ENCODE peak calls at places on chromosome 1, in seven cellular contexts. I is SK-N-SH, R is K562, X is HepG2, F is HCT116, H is H1, W is GM12878. O is an unnamed sample.

GRCh38 chr1:84246228-84246627 is 55.3 kb upstream of the SAMD13 start:
- DNase-seq in I (no peak), R (no peak), X (no peak), F (no peak), H (no peak), W (no peak), O (no peak)

GRCh38 chr1:85240174-85240601 is 19.3 kb downstream of the C1orf52 start:
- DNase-seq in I (no peak), R (peak), X (no peak), F (no peak), H (no peak), W (no peak), O (peak)

GRCh38 chr1:11999236-11999635 is 19.0 kb downstream of the MFN2 start:
- DNase-seq in I (no peak), R (no peak), X (no peak), F (no peak), H (no peak), W (no peak), O (peak)

GRCh38 chr1:151990058-151990855 is 3.4 kb downstream of the S100A10 start:
- DNase-seq in I (no peak), R (no peak), X (no peak), F (no peak), H (no peak), W (no peak), O (no peak)

GRCh38 chr1:183604048-183604808 is 14.0 kb upstream of the NCF2 start:
- DNase-seq in I (no peak), R (peak), X (no peak), F (no peak), H (no peak), W (peak), O (no peak)

GRCh38 chr1:228968841-228969606 is 233.7 kb downstream of the RHOU start:
- DNase-seq in I (no peak), R (no peak), X (no peak), F (no peak), H (no peak), W (no peak), O (no peak)

GRCh38 chr1:162161921-162162550 is 92.5 kb downstream of the NOS1AP start:
- DNase-seq in I (no peak), R (no peak), X (no peak), F (no peak), H (no peak), W (no peak), O (no peak)

GRCh38 chr1:19861034-19861433 is 21.2 kb upstream of the OTUD3 start:
- DNase-seq in I (no peak), R (peak), X (no peak), F (no peak), H (no peak), W (no peak), O (no peak)

GRCh38 chr1:84719477-84720274 is 29.4 kb upstream of the SSX2IP start:
- DNase-seq in I (no peak), R (no peak), X (peak), F (no peak), H (no peak), W (no peak), O (no peak)

GRCh38 chr1:169236143-169236542 is 129.7 kb downstream of the ATP1B1 start:
- DNase-seq in I (no peak), R (no peak), X (no peak), F (no peak), H (no peak), W (no peak), O (no peak)

GRCh38 chr1:37691497-37692077 is 729 bp upstream of the CDCA8 start:
- DNase-seq in I (peak), R (peak), X (peak), F (peak), H (no peak), W (no peak), O (peak)

GRCh38 chr1:30171956-30172694 is 551.3 kb downstream of the MATN1 start:
- DNase-seq in I (no peak), R (no peak), X (no peak), F (no peak), H (no peak), W (no peak), O (no peak)
- TF ChIP-seq JUND in I (no peak), R (no peak), X (no peak), F (no peak), H (no peak), W (no peak), O (no peak)

GRCh38 chr1:119371800-119372199 is 3.2 kb downstream of the HAO2 start:
- DNase-seq in I (no peak), R (no peak), X (peak), F (no peak), H (no peak), W (no peak), O (no peak)

GRCh38 chr1:119372493-119373086 is 4.0 kb downstream of the HAO2 start:
- DNase-seq in I (no peak), R (peak), X (peak), F (peak), H (no peak), W (no peak), O (peak)

GRCh38 chr1:119375366-119375765 is 6.8 kb downstream of the HAO2 start:
- DNase-seq in I (no peak), R (no peak), X (no peak), F (no peak), H (no peak), W (no peak), O (no peak)

GRCh38 chr1:119374208-119374877 is 5.8 kb downstream of the HAO2 start:
- DNase-seq in I (no peak), R (no peak), X (no peak), F (no peak), H (no peak), W (no peak), O (no peak)

DNA sequence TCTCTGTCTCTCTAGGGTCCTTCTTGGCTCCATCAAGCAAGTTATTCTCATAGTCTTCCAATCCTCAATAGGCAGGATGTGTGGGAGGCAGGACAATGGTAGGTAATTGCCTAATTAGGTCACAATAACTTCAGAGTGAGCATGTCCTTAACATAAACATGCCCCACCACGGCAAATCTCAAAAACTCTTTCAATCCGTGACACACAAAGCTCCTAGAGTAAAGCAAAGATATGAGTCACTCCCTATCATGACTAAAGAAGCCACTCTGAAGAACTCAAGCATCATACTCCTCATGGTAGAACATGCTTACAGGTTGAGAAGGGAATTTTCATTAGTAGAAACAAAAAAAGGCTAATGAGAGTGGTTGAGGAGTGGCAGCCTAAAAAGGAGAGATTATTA is 4.9 kb downstream of the HAO2 start:
- DNase-seq in I (no peak), R (no peak), X (no peak), F (no peak), H (no peak), W (no peak), O (no peak)
- TF ChIP-seq JUND in I (no peak), R (no peak), X (no peak), F (no peak), H (no peak), W (no peak), O (no peak)

GRCh38 chr1:237619553-237619952 is 271.2 kb downstream of the ZP4 start:
- DNase-seq in I (no peak), R (no peak), X (no peak), F (no peak), H (no peak), W (no peak), O (no peak)
- TF ChIP-seq JUND in I (no peak), R (no peak), X (no peak), F (no peak), H (no peak), W (no peak), O (no peak)

DNA sequence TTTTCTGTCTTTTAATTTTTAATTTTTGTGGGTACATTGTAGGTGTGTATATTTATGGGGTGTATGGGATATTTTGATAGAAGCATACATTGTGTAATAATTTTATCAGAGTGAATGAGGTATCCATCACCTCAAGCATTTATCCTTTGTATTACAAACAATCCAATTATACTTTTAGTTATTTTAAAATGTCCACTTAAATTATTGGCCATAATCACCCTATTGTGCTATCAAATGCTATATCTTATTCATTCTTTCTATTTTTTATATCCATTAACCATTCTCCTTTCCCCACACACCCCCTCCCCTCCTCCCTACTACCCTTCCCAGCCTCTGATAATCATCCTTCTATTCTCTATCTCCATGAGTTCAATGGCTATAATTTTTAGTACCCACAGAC is 70.2 kb upstream of the TSHB start:
- DNase-seq in I (no peak), R (no peak), X (no peak), F (no peak), H (no peak), W (no peak), O (no peak)
- TF ChIP-seq JUND in I (no peak), R (no peak), X (no peak), F (no peak), H (no peak), W (no peak), O (no peak)

GRCh38 chr1:1425753-1426495 is 4.8 kb upstream of the ANKRD65 start:
- DNase-seq in I (no peak), R (no peak), X (no peak), F (no peak), H (no peak), W (no peak), O (no peak)

GRCh38 chr1:1426496-1426960 is 5.5 kb upstream of the ANKRD65 start:
- DNase-seq in I (peak), R (no peak), X (no peak), F (no peak), H (no peak), W (no peak), O (no peak)

GRCh38 chr1:1428174-1428573 is 7.1 kb upstream of the ANKRD65 start:
- DNase-seq in I (peak), R (no peak), X (no peak), F (no peak), H (no peak), W (no peak), O (no peak)

GRCh38 chr1:1425426-1425752 is 4.3 kb upstream of the ANKRD65 start:
- DNase-seq in I (no peak), R (no peak), X (no peak), F (no peak), H (no peak), W (no peak), O (no peak)

DNA sequence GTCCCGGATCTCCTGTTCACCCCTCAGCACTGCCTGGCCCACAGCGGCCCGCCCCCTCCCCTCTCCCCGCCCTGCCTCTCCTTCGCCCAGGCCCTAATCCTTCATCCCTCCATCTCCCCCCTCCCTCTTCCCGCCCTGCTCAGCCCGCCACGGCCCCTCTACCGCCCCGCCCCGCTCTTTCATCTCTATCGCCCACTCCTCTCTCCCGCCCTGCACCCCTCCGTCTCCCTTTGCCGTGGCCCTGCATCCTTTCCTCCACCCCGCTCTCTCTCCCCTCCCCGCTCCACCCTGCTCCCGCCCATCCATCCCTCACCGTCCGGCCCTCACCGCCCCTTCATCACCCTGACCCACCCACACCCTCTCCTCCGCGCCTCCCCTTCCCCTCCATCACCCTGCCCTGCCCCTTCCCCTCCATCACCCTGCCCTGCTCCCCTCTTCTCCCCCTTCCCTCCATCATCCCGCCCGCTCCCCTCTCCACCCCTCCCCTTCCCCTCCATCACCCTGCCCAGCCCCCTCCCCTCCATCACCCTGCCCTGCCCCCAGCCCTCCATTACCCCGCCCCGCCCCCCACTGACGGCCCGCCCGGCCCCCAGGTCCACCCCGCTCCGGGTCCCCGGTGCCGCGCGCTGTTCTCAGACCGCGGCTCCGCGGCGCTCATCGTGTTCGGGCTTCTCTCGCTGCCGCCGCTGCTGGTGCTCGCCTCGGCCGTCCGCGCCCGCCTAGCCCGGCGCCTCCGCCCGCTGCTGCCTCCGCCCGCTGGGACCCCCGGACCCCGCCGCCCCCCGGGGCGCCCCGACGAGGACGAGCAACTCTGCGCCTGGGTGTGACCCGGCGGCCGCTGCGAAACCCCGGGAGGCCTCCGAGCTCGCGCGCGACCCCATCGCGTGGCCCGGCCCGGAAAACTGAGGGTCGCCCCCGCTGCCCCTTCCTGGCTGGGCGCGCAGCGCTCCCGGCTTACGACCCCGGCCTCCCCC is 6.2 kb upstream of the ANKRD65 start:
- DNase-seq in I (peak), R (peak), X (peak), F (no peak), H (no peak), W (no peak), O (no peak)
- TF ChIP-seq JUND in I (no peak), R (no peak), X (no peak), F (no peak), H (no peak), W (no peak), O (no peak)

O was measured in T47D.